ENCODE peak calls at places on chromosomes 1 and 21, in seven cellular contexts. H is NCI-H69; W is fibroblast of lung; B is CD4-positive, alpha-beta memory T cell; F is stimulated activated CD4-positive, alpha-beta T cell treated with anti-CD3 and anti-CD28 coated beads, TNF-alpha, amount 100 ng/mL, for 1 hour; N is stimulated activated CD8-positive, alpha-beta memory T cell treated with anti-CD3 and anti-CD28 coated beads, Interleukin-2, amount 100 ng/mL, for 48 hours; U is neuronal stem cell. P is an unnamed sample.

GRCh38 chr1:67597336-67597735 is 87.7 kb upstream of the GADD45A start:
- DNase-seq in H (no peak), W (no peak), B (no peak), U (no peak), F (no peak), N (no peak), P (no peak)

GRCh38 chr1:10941891-10942541 is 70.4 kb upstream of the TARDBP start:
- DNase-seq in U (peak), W (peak), H (peak), B (peak), F (peak), N (peak), P (peak)

GRCh38 chr1:240232548-240232947 is 140.9 kb downstream of the FMN2 start:
- DNase-seq in H (no peak), N (no peak), U (no peak), B (no peak), W (peak), F (no peak), P (no peak)

GRCh38 chr1:229844675-229845074 is 218.6 kb downstream of the URB2 start:
- DNase-seq in B (no peak), F (no peak), N (no peak), U (no peak), H (peak), W (no peak), P (peak)

GRCh38 chr1:1891349-1892078 is 627 bp upstream of the GNB1 start:
- DNase-seq in U (peak), B (no peak), F (peak), W (peak), N (peak), H (peak), P (peak)

GRCh38 chr1:58815680-58816071 is 31.8 kb upstream of the JUN start:
- DNase-seq in H (no peak), F (no peak), B (peak), U (no peak), W (no peak), N (no peak), P (no peak)

GRCh38 chr1:168266644-168267186 is 14.0 kb upstream of the TBX19 start:
- DNase-seq in F (no peak), H (peak), W (peak), N (no peak), U (no peak), B (no peak), P (no peak)

GRCh38 chr1:31432592-31433395 is 19.8 kb downstream of the SERINC2 start:
- DNase-seq in F (no peak), N (no peak), W (no peak), H (no peak), U (no peak), B (no peak), P (no peak)

GRCh38 chr1:10031461-10031860 is 1.3 kb upstream of the UBE4B start:
- DNase-seq in N (no peak), F (no peak), U (no peak), B (no peak), H (no peak), W (peak), P (peak)

GRCh38 chr1:193069748-193070394 is 10.5 kb downstream of the RO60 start:
- DNase-seq in B (no peak), F (no peak), H (peak), W (no peak), U (no peak), N (no peak), P (peak)

GRCh38 chr21:33025471-33026298 is at the start of gene OLIG2:
- DNase-seq in H (peak), N (no peak), W (peak), U (peak), B (no peak), F (no peak), P (peak)

GRCh38 chr1:177959793-177960515 is 9.9 kb downstream of the SEC16B start:
- DNase-seq in U (no peak), N (no peak), B (no peak), F (no peak), H (peak), W (peak), P (peak)

GRCh38 chr1:231431665-231432415 is 9.8 kb upstream of the EGLN1 start:
- DNase-seq in U (no peak), W (no peak), N (no peak), F (no peak), H (no peak), B (no peak), P (no peak)

GRCh38 chr1:11458811-11459275 is 20.1 kb upstream of the DISP3 start:
- DNase-seq in W (no peak), U (no peak), H (peak), B (no peak), F (no peak), N (no peak), P (no peak)

GRCh38 chr1:39898648-39899603 is 2.8 kb downstream of the MYCL start:
- DNase-seq in W (peak), N (no peak), H (peak), U (peak), F (no peak), B (no peak), P (peak)

GRCh38 chr1:8510041-8510823 is 192.3 kb downstream of the SLC45A1 start:
- DNase-seq in U (no peak), H (no peak), B (peak), N (no peak), F (peak), W (peak), P (no peak)

GRCh38 chr1:27940297-27940696 is 5.5 kb downstream of the SMPDL3B start:
- DNase-seq in W (peak), U (no peak), N (peak), B (peak), H (peak), F (peak), P (peak)

GRCh38 chr1:118788372-118788955 is 199.7 kb downstream of the TBX15 start:
- DNase-seq in F (no peak), B (no peak), U (no peak), H (peak), W (peak), N (no peak), P (no peak)

GRCh38 chr1:234019387-234019786 is 114.9 kb downstream of the SLC35F3 start:
- DNase-seq in H (no peak), B (no peak), N (no peak), W (no peak), U (no peak), F (no peak), P (no peak)

GRCh38 chr21:45363921-45364463 is 41.0 kb upstream of the COL18A1 start:
- DNase-seq in N (peak), U (no peak), H (peak), F (no peak), B (no peak), W (peak), P (no peak)

GRCh38 chr1:184705271-184705670 is 49.4 kb downstream of the EDEM3 start:
- DNase-seq in F (no peak), U (no peak), N (no peak), W (no peak), H (no peak), B (no peak), P (no peak)

GRCh38 chr1:15700510-15700909 is 16.4 kb downstream of the PLEKHM2 start:
- DNase-seq in W (peak), B (no peak), U (no peak), H (no peak), F (no peak), N (no peak), P (no peak)

GRCh38 chr1:182056596-182057366 is 4.7 kb downstream of the ZNF648 start:
- DNase-seq in U (no peak), N (no peak), W (no peak), B (no peak), F (no peak), H (no peak), P (no peak)

GRCh38 chr1:78072216-78072615 is 26.4 kb downstream of the GIPC2 start:
- DNase-seq in H (no peak), B (no peak), U (no peak), W (peak), N (no peak), F (no peak), P (no peak)

GRCh38 chr1:199272690-199273089 is 633.9 kb downstream of the PTPRC start:
- DNase-seq in B (no peak), F (no peak), N (no peak), W (peak), U (no peak), H (peak), P (no peak)

GRCh38 chr1:231626951-231627614 is 493 bp downstream of the DISC1 start:
- DNase-seq in N (no peak), U (peak), B (peak), H (peak), W (peak), F (no peak), P (peak)